ENCODE peak calls at places on chromosomes 13 and 19, in nine cellular contexts. M is epithelial cell of proximal tubule; O is endodermal cell; B is pons; A is GM23338; P is posterior cingulate gyrus; Z is stimulated activated CD4-positive, alpha-beta T cell treated with anti-CD3 and anti-CD28 coated beads, Interleukin-15, amount 100 ng/mL, for 1 hour; E is heart left ventricle; R is HS-5. F is an unnamed sample.

GRCh38 chr19:8552810-8553209 is 24.4 kb downstream of the MYO1F start:
- DNase-seq in B (no peak), A (peak; percentile 89), P (no peak), M (no peak), E (no peak), O (peak; percentile 83), Z (no peak), R (no peak), F (no peak)

GRCh38 chr13:98184796-98185195 is 7.7 kb upstream of the RNF113B start:
- DNase-seq in A (no peak), B (no peak), R (no peak), Z (no peak), E (no peak), M (no peak), P (no peak), O (no peak), F (no peak)

GRCh38 chr13:58855283-58855682 is 1223.7 kb downstream of the PCDH17 start:
- DNase-seq in B (no peak), Z (no peak), E (no peak), O (no peak), A (no peak), P (no peak), M (peak; percentile 40), R (peak; percentile 34), F (no peak)

GRCh38 chr13:94596575-94596971 is 621 bp upstream of the TGDS start:
- DNase-seq in Z (no peak), M (no peak), B (no peak), O (no peak), E (no peak), A (no peak), R (no peak), P (no peak), F (no peak)

GRCh38 chr13:43720780-43721397 is 65.9 kb downstream of the ENOX1 start:
- DNase-seq in B (no peak), O (no peak), P (no peak), M (no peak), A (no peak), E (no peak), R (no peak), Z (no peak), F (no peak)

GRCh38 chr13:48094404-48094780 is 512 bp downstream of the MED4 start:
- DNase-seq in R (no peak), O (peak; percentile 58), B (no peak), A (peak; percentile 24), E (no peak), Z (no peak), P (no peak), M (no peak), F (no peak)

GRCh38 chr13:66425741-66426140 is 804.4 kb downstream of the PCDH9 start:
- DNase-seq in Z (no peak), B (no peak), P (no peak), M (no peak), O (no peak), E (no peak), R (no peak), A (no peak), F (no peak)

GRCh38 chr19:46783670-46784069 is 4.7 kb downstream of the SLC1A5 start:
- DNase-seq in R (no peak), M (no peak), B (no peak), O (no peak), A (no peak), Z (no peak), P (no peak), E (no peak), F (no peak)

GRCh38 chr19:29507081-29507860 is 18.5 kb upstream of the VSTM2B start:
- DNase-seq in B (no peak), P (peak; percentile 60), Z (no peak), O (no peak), A (peak; percentile 30), E (no peak), M (no peak), R (no peak), F (no peak)

GRCh38 chr13:79662882-79663281 is 181.9 kb downstream of the NDFIP2 start:
- DNase-seq in E (no peak), P (no peak), A (peak; percentile 11), M (no peak), B (no peak), O (no peak), R (no peak), Z (no peak), F (no peak)

GRCh38 chr19:15640904-15641597 is 354 bp downstream of the CYP4F3 start:
- DNase-seq in M (no peak), E (no peak), B (no peak), O (no peak), R (no peak), Z (no peak), A (no peak), P (no peak), F (no peak)

GRCh38 chr13:113489171-113489548 is 1.4 kb downstream of the DCUN1D2 start:
- DNase-seq in P (no peak), M (no peak), B (no peak), R (no peak), O (peak; percentile 91), E (no peak), A (peak; percentile 80), Z (no peak), F (no peak)

GRCh38 chr13:53042897-53043296 is 14.3 kb downstream of the OLFM4 start:
- DNase-seq in P (no peak), E (no peak), A (no peak), B (no peak), Z (no peak), M (no peak), O (no peak), R (no peak), F (no peak)

GRCh38 chr13:109785141-109785891 is 1.1 kb downstream of the IRS2 start:
- DNase-seq in B (no peak), O (peak; percentile 81), M (no peak), Z (no peak), R (no peak), A (peak; percentile 50), E (peak; percentile 77), P (peak; percentile 90), F (no peak)

F was measured in HS-27A.